ENCODE peak calls at places on chromosomes 2 and 18, in ten cellular contexts. U, Z, F, D, G, R, T, Y, C and B are unnamed samples. For H3K4me1, the result is how much of the 10 kb centered on the place peaks cover.

GRCh38 chr18:63237911-63238710 is 81.5 kb downstream of the BCL2 start:
- DNase-seq in U (peak), Z (no peak), F (no peak), D (no peak), G (no peak), R (peak), T (no peak), Y (no peak), C (peak), B (no peak)

GRCh38 chr2:200394045-200394444 is 87.6 kb downstream of the SPATS2L start:
- DNase-seq in U (no peak), Z (no peak), F (no peak), D (no peak), G (no peak), R (no peak), T (no peak), Y (no peak), C (no peak), B (no peak)

GRCh38 chr18:74520096-74520833 is 14.0 kb upstream of the CNDP1 start:
- DNase-seq in U (no peak), Z (no peak), F (no peak), D (no peak), G (peak), R (no peak), T (no peak), Y (peak), C (no peak), B (no peak)

GRCh38 chr2:136136921-136137320 is 19.0 kb upstream of the CXCR4 start:
- DNase-seq in U (no peak), Z (no peak), F (peak), D (peak), G (no peak), R (no peak), T (no peak), Y (no peak), C (no peak), B (no peak)

GRCh38 chr2:74300506-74300905 is 42.7 kb downstream of the SLC4A5 start:
- DNase-seq in U (no peak), Z (no peak), F (no peak), D (no peak), G (no peak), R (no peak), T (no peak), Y (no peak), C (no peak), B (no peak)

GRCh38 chr2:188132385-188132784 is 159.3 kb upstream of the GULP1 start:
- DNase-seq in U (peak), Z (no peak), F (no peak), D (no peak), G (no peak), R (no peak), T (peak), Y (no peak), C (no peak), B (peak)

GRCh38 chr2:109736177-109736827 is 57.8 kb upstream of the RGPD5 start:
- DNase-seq in U (no peak), Z (no peak), F (peak), D (no peak), G (peak), R (peak), T (peak), Y (peak), C (peak), B (peak)

GRCh38 chr2:181354626-181355025 is 102.6 kb upstream of the ITGA4 start:
- DNase-seq in U (no peak), Z (no peak), F (no peak), D (no peak), G (no peak), R (no peak), T (no peak), Y (no peak), C (no peak), B (no peak)

GRCh38 chr18:3790702-3791101 is 340.7 kb downstream of the TGIF1 start:
- DNase-seq in U (no peak), Z (no peak), F (peak), D (no peak), G (no peak), R (no peak), T (no peak), Y (no peak), C (no peak), B (no peak)

GRCh38 chr18:63140038-63140450 is 179.5 kb downstream of the BCL2 start:
- DNase-seq in U (no peak), Z (no peak), F (no peak), D (no peak), G (no peak), R (no peak), T (no peak), Y (no peak), C (no peak), B (no peak)

GRCh38 chr2:127591221-127591923 is 54.6 kb upstream of the GPR17 start:
- DNase-seq in U (peak), Z (peak), F (peak), D (peak), G (peak), R (peak), T (no peak), Y (peak), C (peak), B (no peak)

GRCh38 chr18:23302852-23303527 is 150.1 kb upstream of the RIOK3 start:
- DNase-seq in U (no peak), Z (no peak), F (no peak), D (no peak), G (no peak), R (no peak), T (no peak), Y (no peak), C (no peak), B (no peak)

GRCh38 chr2:110931648-110932047 is 189.1 kb upstream of the BCL2L11 start:
- DNase-seq in U (no peak), Z (no peak), F (no peak), D (no peak), G (no peak), R (no peak), T (no peak), Y (no peak), C (no peak), B (no peak)

GRCh38 chr18:24518596-24518995 is 58.2 kb downstream of the HRH4 start:
- DNase-seq in U (no peak), Z (no peak), F (no peak), D (no peak), G (no peak), R (no peak), T (no peak), Y (no peak), C (no peak), B (no peak)

GRCh38 chr18:45412577-45412976 is 202.7 kb upstream of the SLC14A2 start:
- DNase-seq in U (no peak), Z (no peak), F (no peak), D (no peak), G (no peak), R (no peak), T (no peak), Y (no peak), C (no peak), B (no peak)

GRCh38 chr18:32468147-32468845 is 2.4 kb downstream of the GAREM1 start:
- DNase-seq in U (no peak), Z (no peak), F (no peak), D (no peak), G (no peak), R (no peak), T (no peak), Y (no peak), C (no peak), B (no peak)
- H3K4me3 ChIP-seq in U (peak), Z (no peak), F (peak), D (no peak), G (peak), R (no peak), T (peak), Y (peak), C (no peak), B (peak)

DNA sequence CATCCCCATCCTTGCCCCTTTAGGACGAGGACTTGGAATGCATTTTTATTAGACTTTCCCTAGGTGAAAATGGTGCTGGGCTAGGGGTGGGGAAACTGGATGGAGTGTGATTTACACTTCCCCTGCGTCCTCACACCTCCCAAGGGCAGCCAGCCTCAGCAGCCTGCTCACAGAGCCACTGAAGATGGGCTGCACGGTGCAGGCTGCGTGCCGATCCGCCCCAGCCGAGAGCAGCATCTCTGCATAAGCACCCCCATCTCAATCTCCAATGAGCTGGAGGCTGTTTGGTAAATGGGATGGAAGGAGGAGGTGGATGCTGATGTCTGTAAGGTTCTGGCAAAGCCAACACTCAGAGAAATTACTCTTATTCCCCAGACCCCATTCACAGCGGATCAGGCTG is 87.6 kb downstream of the ZBTB7C start:
- DNase-seq in U (no peak), Z (no peak), F (no peak), D (no peak), G (no peak), R (no peak), T (no peak), Y (no peak), C (no peak), B (no peak)
- H3K4me1 ChIP-seq in U (under half), Z (under half), F (under half), D (under half), G (under half), R (under half), T (under half), Y (under half), C (under half), B (under half)

GRCh38 chr18:32772580-32773186 is at the start of gene KLHL14:
- DNase-seq in U (no peak), Z (no peak), F (peak), D (no peak), G (no peak), R (no peak), T (no peak), Y (no peak), C (no peak), B (no peak)
- H3K4me3 ChIP-seq in U (peak), Z (no peak), F (peak), D (no peak), G (peak), R (no peak), T (peak), Y (peak), C (peak), B (peak)

DNA sequence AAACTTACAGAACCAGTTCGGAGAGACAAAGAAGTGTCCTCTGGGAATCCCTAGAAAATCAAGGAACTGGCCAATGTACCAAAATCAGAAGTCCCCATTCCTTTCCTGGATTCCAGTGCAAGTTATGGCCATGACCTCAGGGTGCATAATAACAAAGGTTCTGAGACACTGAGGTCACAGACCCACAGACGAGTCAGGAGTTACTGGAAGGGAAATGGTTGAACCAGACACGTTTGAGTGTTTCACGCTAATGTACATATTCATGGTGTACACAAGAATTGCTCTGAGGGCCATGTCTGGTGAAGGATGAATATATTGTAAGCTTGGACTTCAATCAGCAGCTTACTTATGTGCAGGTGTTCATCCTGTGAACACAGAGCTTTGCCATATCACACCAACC is 58.7 kb upstream of the KLHL29 start:
- DNase-seq in U (no peak), Z (no peak), F (no peak), D (no peak), G (no peak), R (no peak), T (no peak), Y (no peak), C (no peak), B (no peak)
- H3K4me1 ChIP-seq in U (under half), Z (under half), F (under half), D (under half), G (under half), R (under half), T (under half), Y (under half), C (under half), B (under half)

GRCh38 chr2:215921884-215922283 is 91.5 kb downstream of the MREG start:
- DNase-seq in U (no peak), Z (no peak), F (no peak), D (no peak), G (no peak), R (peak), T (no peak), Y (peak), C (no peak), B (no peak)

GRCh38 chr2:215917953-215918620 is 95.3 kb downstream of the MREG start:
- DNase-seq in U (no peak), Z (no peak), F (no peak), D (no peak), G (no peak), R (no peak), T (no peak), Y (no peak), C (peak), B (no peak)

GRCh38 chr2:215918901-215919585 is 94.3 kb downstream of the MREG start:
- DNase-seq in U (no peak), Z (no peak), F (no peak), D (no peak), G (no peak), R (no peak), T (no peak), Y (no peak), C (no peak), B (no peak)

GRCh38 chr2:215920244-215921100 is 92.9 kb downstream of the MREG start:
- DNase-seq in U (peak), Z (peak), F (peak), D (peak), G (no peak), R (peak), T (peak), Y (peak), C (peak), B (peak)

GRCh38 chr2:215919624-215920243 is 93.6 kb downstream of the MREG start:
- DNase-seq in U (no peak), Z (no peak), F (no peak), D (no peak), G (no peak), R (no peak), T (no peak), Y (no peak), C (no peak), B (no peak)
- H3K4me3 ChIP-seq in U (no peak), Z (no peak), F (no peak), D (no peak), G (no peak), R (no peak), T (no peak), Y (no peak), C (no peak), B (no peak)

GRCh38 chr2:157784169-157784822 is 91.8 kb downstream of the ACVR1 start:
- DNase-seq in U (no peak), Z (no peak), F (no peak), D (no peak), G (no peak), R (no peak), T (peak), Y (peak), C (no peak), B (peak)

GRCh38 chr2:157785866-157786662 is 90.1 kb downstream of the ACVR1 start:
- DNase-seq in U (no peak), Z (no peak), F (no peak), D (no peak), G (no peak), R (no peak), T (no peak), Y (no peak), C (no peak), B (no peak)

GRCh38 chr2:157784823-157785175 is 91.3 kb downstream of the ACVR1 start:
- DNase-seq in U (no peak), Z (no peak), F (no peak), D (no peak), G (no peak), R (no peak), T (no peak), Y (no peak), C (no peak), B (no peak)

GRCh38 chr2:157786663-157787363 is 89.3 kb downstream of the ACVR1 start:
- DNase-seq in U (no peak), Z (no peak), F (no peak), D (no peak), G (no peak), R (no peak), T (no peak), Y (no peak), C (no peak), B (no peak)

GRCh38 chr2:157785200-157785599 is 90.9 kb downstream of the ACVR1 start:
- DNase-seq in U (no peak), Z (no peak), F (no peak), D (no peak), G (no peak), R (no peak), T (no peak), Y (no peak), C (no peak), B (peak)
- H3K4me1 ChIP-seq in U (half or more), Z (under half), F (under half), D (under half), G (under half), R (under half), T (half or more), Y (half or more), C (under half), B (under half)

DNA sequence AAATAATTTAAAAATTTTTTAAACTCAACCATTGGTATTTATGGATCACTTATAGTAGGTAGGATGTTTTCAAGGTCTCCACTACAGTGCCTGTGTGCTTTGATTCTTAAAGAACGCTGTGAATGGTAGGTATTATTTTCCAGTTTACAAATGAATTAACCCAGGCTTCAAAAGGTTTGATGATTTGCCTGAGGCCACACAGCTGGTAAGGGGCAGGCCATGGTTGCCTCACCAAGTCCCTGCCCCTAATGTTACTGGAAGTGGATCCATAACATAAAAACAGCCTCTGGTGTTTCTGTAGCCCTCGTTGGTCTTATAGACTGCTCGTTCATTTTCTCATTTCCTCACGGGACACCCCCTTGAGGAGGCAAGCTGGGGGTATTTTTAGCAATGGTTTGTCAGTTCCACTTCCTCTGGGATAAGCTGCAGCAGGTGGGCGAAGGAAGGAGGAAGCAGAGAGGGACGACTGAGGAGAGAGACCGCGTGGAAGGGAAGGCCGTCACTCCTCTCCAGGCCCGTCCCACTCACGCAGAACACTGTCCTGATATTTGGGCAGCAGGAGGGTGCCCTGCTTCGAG is 32.9 kb upstream of the NDUFV2 start:
- DNase-seq in U (no peak), Z (no peak), F (peak), D (no peak), G (no peak), R (no peak), T (no peak), Y (no peak), C (no peak), B (peak)
- H3K4me3 ChIP-seq in U (no peak), Z (no peak), F (peak), D (no peak), G (no peak), R (no peak), T (no peak), Y (no peak), C (no peak), B (no peak)

DNA sequence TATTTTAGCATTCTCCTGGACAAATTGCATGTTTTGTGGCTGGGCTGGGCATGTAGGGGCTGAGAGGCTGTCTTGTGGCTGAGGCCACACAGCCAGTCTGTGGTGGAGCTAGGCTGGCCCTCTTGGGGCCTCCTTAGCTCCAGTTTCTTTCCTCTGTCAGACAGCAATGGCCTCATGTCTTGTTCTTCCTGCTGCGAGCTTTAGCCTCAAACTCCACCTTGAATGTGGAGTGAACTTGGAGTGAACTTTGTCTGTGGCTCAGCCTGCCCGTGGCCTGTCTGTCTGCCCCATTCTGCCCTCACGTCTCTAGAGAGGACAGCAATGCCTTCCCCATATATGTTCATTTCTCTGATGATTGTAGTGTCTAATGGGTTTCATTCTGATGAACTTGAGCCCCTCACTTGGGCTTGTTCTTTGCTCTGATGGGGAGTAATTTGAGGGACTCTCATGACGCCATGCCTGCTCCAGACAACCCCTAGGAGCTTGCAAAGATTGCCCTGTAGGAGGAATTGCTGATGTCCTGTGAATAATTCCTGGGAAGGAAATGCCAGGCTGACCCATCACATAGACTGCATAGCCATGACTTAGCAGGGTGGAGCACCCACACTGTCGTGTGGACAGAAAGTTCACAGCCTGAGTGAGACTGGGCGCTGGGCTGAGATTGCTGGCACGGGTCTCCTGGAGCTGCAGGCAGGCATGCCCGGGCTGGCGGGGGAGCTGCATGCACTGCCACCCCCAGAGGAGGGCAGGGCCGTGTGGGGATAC is 42.6 kb downstream of the ASAP2 start:
- DNase-seq in U (no peak), Z (no peak), F (no peak), D (no peak), G (no peak), R (no peak), T (no peak), Y (peak), C (no peak), B (no peak)
- H3K4me1 ChIP-seq in U (under half), Z (under half), F (under half), D (under half), G (under half), R (under half), T (half or more), Y (half or more), C (under half), B (under half)

DNA sequence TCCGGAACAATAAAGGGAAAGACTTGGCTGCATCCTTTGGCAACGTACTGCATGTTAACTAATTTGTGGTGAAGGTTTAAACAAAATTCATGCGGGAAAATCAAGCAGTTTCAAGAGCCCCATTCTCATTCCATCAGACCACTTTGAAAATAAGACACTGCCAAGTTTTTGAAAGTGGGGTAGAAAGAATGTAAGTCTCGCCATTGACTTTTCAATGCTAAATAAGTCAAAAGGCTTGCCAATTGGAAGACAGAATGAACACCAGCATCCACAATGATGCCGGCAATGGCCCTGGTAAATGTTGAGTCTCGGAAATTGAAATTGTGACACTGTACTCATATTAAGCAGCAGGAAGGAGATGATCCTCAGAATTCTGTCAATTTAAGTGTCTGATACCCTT is 322.0 kb downstream of the RND3 start:
- DNase-seq in U (no peak), Z (no peak), F (no peak), D (no peak), G (no peak), R (no peak), T (no peak), Y (no peak), C (no peak), B (no peak)
- H3K4me3 ChIP-seq in U (no peak), Z (no peak), F (no peak), D (no peak), G (no peak), R (no peak), T (no peak), Y (no peak), C (no peak), B (no peak)

GRCh38 chr18:55419939-55420664 is 167.9 kb downstream of the TCF4 start:
- DNase-seq in U (no peak), Z (no peak), F (no peak), D (no peak), G (no peak), R (no peak), T (no peak), Y (no peak), C (no peak), B (no peak)

GRCh38 chr18:55418439-55418838 is 169.6 kb downstream of the TCF4 start:
- DNase-seq in U (no peak), Z (no peak), F (no peak), D (no peak), G (no peak), R (no peak), T (no peak), Y (no peak), C (no peak), B (no peak)

GRCh38 chr18:55420665-55420964 is 167.4 kb downstream of the TCF4 start:
- DNase-seq in U (no peak), Z (no peak), F (peak), D (no peak), G (no peak), R (no peak), T (no peak), Y (no peak), C (no peak), B (no peak)

GRCh38 chr18:55420977-55421611 is 166.9 kb downstream of the TCF4 start:
- DNase-seq in U (no peak), Z (no peak), F (no peak), D (no peak), G (no peak), R (no peak), T (no peak), Y (no peak), C (no peak), B (no peak)

GRCh38 chr18:55419132-55419938 is 168.7 kb downstream of the TCF4 start:
- DNase-seq in U (no peak), Z (no peak), F (no peak), D (no peak), G (no peak), R (no peak), T (no peak), Y (no peak), C (no peak), B (no peak)
- H3K4me1 ChIP-seq in U (under half), Z (under half), F (half or more), D (under half), G (under half), R (under half), T (under half), Y (under half), C (under half), B (under half)